ENCODE peak calls at places on chromosomes 4 and X, in eight cellular contexts. V is HCT116, J is mammary epithelial cell, H is fibroblast of lung, A is GM23248, G is H1, N is endothelial cell of umbilical vein, O is GM12878. Q is an unnamed sample.

GRCh38 chr4:6907658-6908191 is 1.9 kb upstream of the TBC1D14 start:
- DNase-seq in V (peak; percentile 21), J (no peak), H (peak; percentile 43), A (peak; percentile 34), G (no peak), N (peak; percentile 29), O (no peak), Q (peak; percentile 77)

GRCh38 chr4:56512166-56512565 is 6.6 kb downstream of the ARL9 start:
- DNase-seq in V (no peak), J (no peak), H (peak; percentile 5), A (peak; percentile 73), G (no peak), N (no peak), O (no peak), Q (no peak)

GRCh38 chrX:57930051-57930450 is 19.8 kb upstream of the ZXDA start:
- DNase-seq in V (no peak), J (peak; percentile 22), H (no peak), A (peak; percentile 46), G (no peak), N (no peak), O (no peak), Q (no peak)

GRCh38 chrX:98506907-98507306 is 1623.2 kb downstream of the RPA4 start:
- DNase-seq in V (no peak), J (no peak), H (no peak), A (no peak), G (no peak), N (no peak), O (no peak), Q (no peak)

GRCh38 chr4:123288309-123289025 is 108.1 kb upstream of the SPRY1 start:
- DNase-seq in V (no peak), J (no peak), H (no peak), A (no peak), G (no peak), N (no peak), O (no peak), Q (no peak)

GRCh38 chrX:9282325-9282724 is 182.5 kb upstream of the TBL1X start:
- DNase-seq in V (no peak), J (no peak), H (no peak), A (no peak), G (no peak), N (no peak), O (no peak), Q (no peak)

GRCh38 chr4:13627185-13627605 is 330 bp downstream of the BOD1L1 start:
- DNase-seq in V (no peak), J (no peak), H (peak; percentile 11), A (no peak), G (no peak), N (peak; percentile 38), O (no peak), Q (no peak)

GRCh38 chr4:35500812-35501211 is 743.5 kb downstream of the ARAP2 start:
- DNase-seq in V (no peak), J (peak; percentile 8), H (no peak), A (no peak), G (no peak), N (no peak), O (peak; percentile 8), Q (no peak)

GRCh38 chr4:103410401-103410800 is 212.3 kb upstream of the CENPE start:
- DNase-seq in V (no peak), J (no peak), H (no peak), A (no peak), G (no peak), N (no peak), O (no peak), Q (no peak)

GRCh38 chr4:77184018-77184417 is 27.0 kb downstream of the CCNG2 start:
- DNase-seq in V (no peak), J (no peak), H (no peak), A (peak; percentile 61), G (no peak), N (no peak), O (no peak), Q (no peak)

GRCh38 chr4:24892278-24892677 is 20.6 kb downstream of the CCDC149 start:
- DNase-seq in V (no peak), J (no peak), H (no peak), A (no peak), G (no peak), N (no peak), O (no peak), Q (no peak)

GRCh38 chrX:133005038-133005437 is 46.6 kb upstream of the HS6ST2 start:
- DNase-seq in V (no peak), J (peak; percentile 1), H (peak; percentile 17), A (peak; percentile 19), G (no peak), N (peak; percentile 3), O (no peak), Q (peak; percentile 27)

GRCh38 chrX:27591938-27592337 is 1.8 kb downstream of the DCAF8L2 start:
- DNase-seq in V (no peak), J (no peak), H (no peak), A (no peak), G (no peak), N (no peak), O (no peak), Q (peak; percentile 5)

GRCh38 chrX:5113128-5113527 is 1115.5 kb downstream of the NLGN4X start:
- DNase-seq in V (no peak), J (peak; percentile 4), H (no peak), A (no peak), G (no peak), N (no peak), O (no peak), Q (peak; percentile 30)

GRCh38 chr4:53186714-53187358 is 179.0 kb downstream of the SCFD2 start:
- DNase-seq in V (no peak), J (no peak), H (no peak), A (no peak), G (no peak), N (no peak), O (no peak), Q (no peak)

GRCh38 chr4:140943887-140944515 is 187.8 kb upstream of the TBC1D9 start:
- DNase-seq in V (no peak), J (no peak), H (peak; percentile 10), A (peak; percentile 67), G (no peak), N (no peak), O (no peak), Q (no peak)

GRCh38 chrX:100447563-100448397 is 37.7 kb upstream of the PCDH19 start:
- DNase-seq in V (peak; percentile 31), J (peak; percentile 2), H (peak; percentile 11), A (peak; percentile 36), G (no peak), N (peak; percentile 59), O (no peak), Q (peak; percentile 63)

GRCh38 chrX:109732780-109733657 is at the start of gene ACSL4:
- DNase-seq in V (peak; percentile 42), J (peak; percentile 84), H (peak; percentile 81), A (peak; percentile 88), G (peak; percentile 15), N (peak; percentile 82), O (no peak), Q (peak; percentile 93)

GRCh38 chr4:139563515-139563914 is 7.5 kb upstream of the SETD7 start:
- DNase-seq in V (no peak), J (no peak), H (no peak), A (no peak), G (no peak), N (no peak), O (no peak), Q (no peak)
- H2AFZ ChIP-seq in V (no peak overlapping the region), J (no peak overlapping the region), H (no peak overlapping the region), A (no peak overlapping the region), G (no peak overlapping the region), N (no peak overlapping the region), O (no peak overlapping the region), Q (no peak overlapping the region)

GRCh38 chrX:119667111-119667928 is 25.6 kb downstream of the SEPTIN6 start:
- DNase-seq in V (no peak), J (no peak), H (no peak), A (no peak), G (no peak), N (no peak), O (no peak), Q (no peak)
- TF ChIP-seq EZH2 in V (no peak), J (no peak), H (no peak), A (no peak), G (no peak), N (no peak), O (no peak), Q (no peak)

GRCh38 chr4:31702291-31702690 is 982.1 kb downstream of the PCDH7 start:
- DNase-seq in V (no peak), J (no peak), H (peak; percentile 27), A (no peak), G (no peak), N (no peak), O (no peak), Q (no peak)
- H2AFZ ChIP-seq in V (no peak overlapping the region), J (no peak overlapping the region), H (no peak overlapping the region), A (no peak overlapping the region), G (no peak overlapping the region), N (no peak overlapping the region), O (no peak overlapping the region), Q (no peak overlapping the region)

GRCh38 chrX:118751950-118752783 is 24.8 kb downstream of the IL13RA1 start:
- DNase-seq in V (no peak), J (peak; percentile 62), H (no peak), A (no peak), G (no peak), N (peak; percentile 60), O (peak; percentile 36), Q (no peak)

GRCh38 chrX:118755633-118756032 is 28.2 kb downstream of the IL13RA1 start:
- DNase-seq in V (no peak), J (no peak), H (no peak), A (peak; percentile 50), G (no peak), N (no peak), O (no peak), Q (no peak)

GRCh38 chrX:118760025-118760424 is 32.6 kb downstream of the IL13RA1 start:
- DNase-seq in V (no peak), J (no peak), H (no peak), A (no peak), G (no peak), N (no peak), O (no peak), Q (no peak)

GRCh38 chrX:118758511-118758910 is 31.1 kb downstream of the IL13RA1 start:
- DNase-seq in V (no peak), J (no peak), H (no peak), A (no peak), G (no peak), N (no peak), O (no peak), Q (no peak)

DNA sequence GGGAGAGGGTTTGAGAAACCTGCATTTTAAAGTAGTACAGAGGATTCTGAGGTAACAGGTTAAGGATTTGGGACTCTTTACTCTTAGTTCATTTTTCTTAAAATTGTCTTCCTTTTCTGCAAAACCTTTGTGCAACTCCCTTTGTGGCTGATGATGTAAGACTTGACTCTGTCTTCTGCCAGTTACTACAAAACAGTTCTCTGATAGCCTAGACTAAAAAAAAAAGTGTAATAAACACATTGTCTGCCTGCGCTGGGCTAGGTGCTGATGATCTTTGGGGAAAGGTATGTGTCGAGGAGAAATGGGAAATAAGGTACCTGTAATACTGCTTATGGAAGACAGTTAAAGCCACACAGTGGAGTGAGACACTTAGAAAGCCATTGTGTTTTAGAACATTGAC is 28.7 kb downstream of the IL13RA1 start:
- DNase-seq in V (no peak), J (peak; percentile 61), H (no peak), A (peak; percentile 47), G (no peak), N (no peak), O (no peak), Q (no peak)
- TF ChIP-seq EZH2 in V (no peak), J (no peak), H (no peak), A (no peak), G (no peak), N (no peak), O (no peak), Q (no peak)

GRCh38 chrX:46125139-46125538 is 420.1 kb downstream of the ZNF674 start:
- DNase-seq in V (no peak), J (no peak), H (peak; percentile 7), A (peak; percentile 2), G (no peak), N (no peak), O (no peak), Q (no peak)
- H2AFZ ChIP-seq in V (no peak overlapping the region), J (no peak overlapping the region), H (no peak overlapping the region), A (peak overlapping the region; percentile 14), G (peak overlapping the region; percentile 29), N (no peak overlapping the region), O (no peak overlapping the region), Q (no peak overlapping the region)